ENCODE peak calls at places on chromosomes 3 and 15, in five cellular contexts. One of them, this sample, is unnamed.

GRCh38 chr15:22262613-22263020 is 182.3 kb downstream of the OR4M2 start:
- DNase-seq in ELF-1: no peak
- DNase-seq in T-helper 1 cell: no peak
- DNase-seq in neural crest cell: no peak
- DNase-seq in anterior cingulate cortex: no peak
- DNase-seq in this sample: no peak

GRCh38 chr3:41200669-41201021 is 1.3 kb downstream of the CTNNB1 start:
- DNase-seq in ELF-1: peak
- DNase-seq in T-helper 1 cell: no peak
- DNase-seq in neural crest cell: peak
- DNase-seq in anterior cingulate cortex: no peak
- DNase-seq in this sample: peak

GRCh38 chr3:49454898-49455681 is 15.0 kb upstream of the DAG1 start:
- DNase-seq in ELF-1: peak
- DNase-seq in T-helper 1 cell: no peak
- DNase-seq in neural crest cell: no peak
- DNase-seq in anterior cingulate cortex: no peak
- DNase-seq in this sample: no peak

GRCh38 chr3:49720383-49721164 is 1.1 kb upstream of the AMIGO3 start:
- DNase-seq in ELF-1: no peak
- DNase-seq in T-helper 1 cell: no peak
- DNase-seq in neural crest cell: no peak
- DNase-seq in anterior cingulate cortex: no peak
- DNase-seq in this sample: no peak

GRCh38 chr3:43856761-43857160 is 166.0 kb downstream of the ABHD5 start:
- DNase-seq in ELF-1: no peak
- DNase-seq in T-helper 1 cell: no peak
- DNase-seq in neural crest cell: no peak
- DNase-seq in anterior cingulate cortex: no peak
- DNase-seq in this sample: no peak

GRCh38 chr3:175571096-175571495 is 712.0 kb downstream of the NAALADL2 start:
- DNase-seq in ELF-1: no peak
- DNase-seq in T-helper 1 cell: no peak
- DNase-seq in neural crest cell: no peak
- DNase-seq in anterior cingulate cortex: no peak
- DNase-seq in this sample: no peak

GRCh38 chr3:190105876-190106275 is 14.8 kb downstream of the P3H2 start:
- DNase-seq in ELF-1: no peak
- DNase-seq in T-helper 1 cell: no peak
- DNase-seq in neural crest cell: no peak
- DNase-seq in anterior cingulate cortex: no peak
- DNase-seq in this sample: no peak

GRCh38 chr15:48644498-48644826 is 1.0 kb downstream of the FBN1 start:
- DNase-seq in ELF-1: no peak
- DNase-seq in T-helper 1 cell: no peak
- DNase-seq in neural crest cell: no peak
- DNase-seq in anterior cingulate cortex: no peak
- DNase-seq in this sample: no peak

GRCh38 chr3:121739902-121740301 is 9.6 kb downstream of the GOLGB1 start:
- DNase-seq in ELF-1: no peak
- DNase-seq in T-helper 1 cell: no peak
- DNase-seq in neural crest cell: no peak
- DNase-seq in anterior cingulate cortex: no peak
- DNase-seq in this sample: no peak

GRCh38 chr15:57169643-57170042 is 206.7 kb upstream of the CGNL1 start:
- DNase-seq in ELF-1: no peak
- DNase-seq in T-helper 1 cell: no peak
- DNase-seq in neural crest cell: no peak
- DNase-seq in anterior cingulate cortex: no peak
- DNase-seq in this sample: no peak

This sample was measured in neuronal stem cell.